ENCODE peak calls at places on chromosomes 11 and 22, in eight cellular contexts. U is thoracic aorta, K is brain microvascular endothelial cell, M is fibroblast of the aortic adventitia, Z is endothelial cell of umbilical vein, J is stomach, N is choroid plexus epithelial cell, C is IMR-90. Y is an unnamed sample.

GRCh38 chr11:75024764-75025211 is 36.1 kb downstream of the NEU3 start:
- DNase-seq in M (peak; percentile 26), C (no peak), Z (no peak), U (no peak), N (no peak), K (no peak), J (no peak), Y (peak; percentile 51)

GRCh38 chr11:67389477-67389876 is 2.3 kb upstream of the RAD9A start:
- DNase-seq in Z (no peak), N (no peak), U (no peak), J (peak; percentile 67), C (no peak), K (no peak), M (no peak), Y (no peak)

GRCh38 chr22:50531546-50532352 is 1.9 kb upstream of the TYMP start:
- DNase-seq in K (peak; percentile 57), M (peak; percentile 54), J (peak; percentile 84), U (no peak), C (peak; percentile 41), N (peak; percentile 73), Z (peak; percentile 42), Y (peak; percentile 86)

GRCh38 chr11:18729426-18729825 is 3.4 kb upstream of the IGSF22 start:
- DNase-seq in C (no peak), J (no peak), K (no peak), N (no peak), U (no peak), Z (no peak), M (no peak), Y (no peak)

GRCh38 chr11:13896175-13896989 is 66.1 kb upstream of the SPON1 start:
- DNase-seq in C (no peak), Z (no peak), M (no peak), J (no peak), N (no peak), U (no peak), K (no peak), Y (no peak)

GRCh38 chr11:2305140-2305861 is 3.5 kb downstream of the TSPAN32 start:
- DNase-seq in M (peak; percentile 75), J (peak; percentile 91), K (peak; percentile 67), U (peak; percentile 46), N (peak; percentile 78), Z (peak; percentile 56), C (peak; percentile 58), Y (peak; percentile 94)

GRCh38 chr22:44428941-44429615 is 69.0 kb downstream of the RTL6 start:
- DNase-seq in U (no peak), M (no peak), J (no peak), K (no peak), N (no peak), Z (no peak), C (no peak), Y (no peak)

GRCh38 chr11:10275714-10276113 is 18.3 kb downstream of the SBF2 start:
- DNase-seq in N (peak; percentile 43), U (no peak), M (peak; percentile 21), J (no peak), K (no peak), C (no peak), Z (no peak), Y (no peak)

GRCh38 chr22:17772249-17772962 is 1.9 kb downstream of the BID start:
- DNase-seq in M (no peak), Z (no peak), U (no peak), N (no peak), C (peak; percentile 42), K (no peak), J (no peak), Y (no peak)

GRCh38 chr11:22337571-22338464 is at the start of gene SLC17A6:
- DNase-seq in M (peak; percentile 11), K (peak; percentile 7), J (no peak), C (peak; percentile 8), N (peak; percentile 42), Z (peak; percentile 13), U (no peak), Y (no peak)

GRCh38 chr11:114501901-114502300 is 57.8 kb downstream of the NXPE1 start:
- DNase-seq in M (no peak), U (no peak), K (no peak), Z (no peak), C (no peak), N (no peak), J (no peak), Y (no peak)

GRCh38 chr11:45801723-45802315 is 3.1 kb upstream of the SLC35C1 start:
- DNase-seq in U (no peak), N (peak; percentile 68), K (no peak), Z (peak; percentile 18), C (no peak), M (peak; percentile 29), J (peak; percentile 32), Y (peak; percentile 30)

GRCh38 chr11:111384494-111384893 is 5.4 kb upstream of the POU2AF1 start:
- DNase-seq in C (peak; percentile 19), N (no peak), J (no peak), Z (no peak), M (no peak), K (no peak), U (no peak), Y (no peak)

GRCh38 chr22:43887391-43887790 is 4.4 kb downstream of the PNPLA5 start:
- DNase-seq in U (no peak), Z (no peak), N (no peak), J (no peak), C (no peak), M (no peak), K (no peak), Y (no peak)

GRCh38 chr22:20986365-20986764 is 4.3 kb downstream of the LZTR1 start:
- DNase-seq in J (no peak), C (no peak), Z (no peak), U (no peak), M (no peak), N (no peak), K (no peak), Y (no peak)

GRCh38 chr11:77441409-77441808 is 32.5 kb downstream of the PAK1 start:
- DNase-seq in Z (no peak), C (no peak), K (no peak), M (no peak), J (no peak), U (no peak), N (no peak), Y (no peak)

GRCh38 chr11:6653055-6653454 is 2.6 kb downstream of the DCHS1 start:
- DNase-seq in U (no peak), M (no peak), Z (no peak), J (no peak), K (no peak), C (no peak), N (no peak), Y (no peak)

GRCh38 chr11:40170076-40170475 is 1289.4 kb downstream of the LRRC4C start:
- DNase-seq in J (no peak), M (no peak), C (no peak), U (no peak), Z (no peak), N (no peak), K (no peak), Y (no peak)

GRCh38 chr11:77619576-77620198 is 17.9 kb downstream of the CLNS1A start:
- DNase-seq in C (peak; percentile 54), U (no peak), J (no peak), M (peak; percentile 71), K (no peak), N (peak; percentile 73), Z (peak; percentile 57), Y (no peak)

GRCh38 chr22:30830907-30831306 is 136.2 kb downstream of the OSBP2 start:
- DNase-seq in U (no peak), C (peak; percentile 97), M (peak; percentile 99), Z (peak; percentile 92), K (peak; percentile 89), J (peak; percentile 55), N (peak; percentile 80), Y (peak; percentile 49)

GRCh38 chr22:37060801-37061610 is 9.5 kb downstream of the KCTD17 start:
- DNase-seq in J (no peak), C (no peak), K (no peak), N (no peak), M (no peak), Z (no peak), U (no peak), Y (no peak)

GRCh38 chr11:1670928-1671371 is 26.0 kb upstream of the KRTAP5-6 start:
- DNase-seq in M (no peak), U (no peak), Z (no peak), J (no peak), K (no peak), N (no peak), C (no peak), Y (no peak)

GRCh38 chr11:127136438-127136837 is 135.9 kb upstream of the KIRREL3 start:
- DNase-seq in Z (no peak), K (no peak), M (no peak), U (no peak), N (no peak), C (no peak), J (no peak), Y (no peak)
- TF ChIP-seq CTCF in Z (no peak), K (peak; percentile 17), M (no peak), U (no peak), N (no peak), C (no peak), J (no peak), Y (no peak)

GRCh38 chr11:69306821-69307220 is 12.9 kb downstream of the MYEOV start:
- DNase-seq in Z (no peak), M (no peak), U (no peak), K (no peak), N (no peak), J (no peak), C (no peak), Y (no peak)
- TF ChIP-seq CTCF in Z (no peak), M (no peak), U (no peak), K (no peak), N (no peak), J (no peak), C (no peak), Y (no peak)

GRCh38 chr11:83241291-83241946 is 44.7 kb downstream of the CCDC90B start:
- DNase-seq in M (peak; percentile 67), C (peak; percentile 77), Z (peak; percentile 74), N (peak; percentile 83), K (peak; percentile 74), U (no peak), J (peak; percentile 74), Y (no peak)
- TF ChIP-seq CTCF in M (peak; percentile 57), C (peak; percentile 66), Z (peak; percentile 62), N (peak; percentile 82), K (peak; percentile 79), U (peak; percentile 39), J (peak; percentile 39), Y (peak; percentile 67)

DNA sequence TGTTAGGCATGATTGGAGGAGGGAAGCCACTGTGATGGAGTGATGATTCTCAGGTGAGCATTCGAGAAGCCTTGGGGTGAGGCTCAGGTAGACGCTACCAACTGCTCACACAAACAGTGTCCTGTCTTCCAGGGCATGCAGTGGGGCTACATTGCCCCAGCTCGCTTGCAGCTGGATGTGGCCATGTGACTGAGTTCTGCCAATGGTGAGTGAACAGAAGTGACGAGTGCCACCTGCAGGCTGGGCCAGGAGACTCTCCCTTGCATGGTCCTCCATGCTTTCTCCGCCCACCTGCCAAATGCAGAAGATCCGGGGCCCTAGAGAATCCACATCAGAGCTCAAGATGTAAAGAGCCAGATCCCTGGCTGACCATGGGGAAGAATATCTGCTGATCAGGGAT is 195.9 kb downstream of the BCR start:
- DNase-seq in Z (peak; percentile 20), N (peak; percentile 28), U (no peak), K (no peak), J (no peak), C (no peak), M (no peak), Y (no peak)
- TF ChIP-seq CTCF in Z (peak; percentile 21), N (peak; percentile 42), U (no peak), K (peak; percentile 28), J (no peak), C (peak; percentile 12), M (peak; percentile 15), Y (peak; percentile 31)

Y was measured in osteocyte.